ENCODE peak calls at places on chromosomes 2 and 18, in four cellular contexts. One of them, this sample, is unnamed.

GRCh38 chr2:128390256-128390990 is 71.8 kb upstream of the HS6ST1 start:
- DNase-seq in K562: no peak
- DNase-seq in H1: no peak
- DNase-seq in SK-N-SH: no peak
- DNase-seq in this sample: no peak

GRCh38 chr2:6337123-6337830 is 528.4 kb downstream of the CMPK2 start:
- DNase-seq in K562: no peak
- DNase-seq in H1: no peak
- DNase-seq in SK-N-SH: no peak
- DNase-seq in this sample: no peak

GRCh38 chr2:54814367-54815155 is 91.1 kb downstream of the EML6 start:
- DNase-seq in K562: no peak
- DNase-seq in H1: no peak
- DNase-seq in SK-N-SH: no peak
- DNase-seq in this sample: no peak

GRCh38 chr2:237533668-237534138 is 32.7 kb upstream of the PRLH start:
- DNase-seq in K562: no peak
- DNase-seq in H1: no peak
- DNase-seq in SK-N-SH: no peak
- DNase-seq in this sample: no peak

GRCh38 chr18:136433-136832 is 21.9 kb upstream of the USP14 start:
- DNase-seq in K562: peak
- DNase-seq in H1: no peak
- DNase-seq in SK-N-SH: peak
- DNase-seq in this sample: no peak

GRCh38 chr2:237128026-237128703 is 42.5 kb downstream of the COPS8 start:
- DNase-seq in K562: no peak
- DNase-seq in H1: no peak
- DNase-seq in SK-N-SH: peak
- DNase-seq in this sample: peak

GRCh38 chr2:200763422-200763821 is 48.3 kb upstream of the BZW1 start:
- DNase-seq in K562: no peak
- DNase-seq in H1: no peak
- DNase-seq in SK-N-SH: no peak
- DNase-seq in this sample: no peak

GRCh38 chr2:150042844-150043503 is 444.5 kb downstream of the RND3 start:
- DNase-seq in K562: no peak
- DNase-seq in H1: no peak
- DNase-seq in SK-N-SH: no peak
- DNase-seq in this sample: no peak

GRCh38 chr2:70748002-70748779 is 19.8 kb downstream of the ADD2 start:
- DNase-seq in K562: no peak
- DNase-seq in H1: peak
- DNase-seq in SK-N-SH: no peak
- DNase-seq in this sample: no peak

GRCh38 chr2:65231892-65232477 is 4.4 kb downstream of the ACTR2 start:
- DNase-seq in K562: peak
- DNase-seq in H1: no peak
- DNase-seq in SK-N-SH: no peak
- DNase-seq in this sample: no peak

GRCh38 chr18:26327062-26327461 is 100.8 kb downstream of the TAF4B start:
- DNase-seq in K562: no peak
- DNase-seq in H1: no peak
- DNase-seq in SK-N-SH: no peak
- DNase-seq in this sample: no peak

GRCh38 chr2:241010531-241011295 is 12.3 kb downstream of the SNED1 start:
- DNase-seq in K562: no peak
- DNase-seq in H1: no peak
- DNase-seq in SK-N-SH: peak
- DNase-seq in this sample: no peak

GRCh38 chr18:43380098-43380672 is 102.9 kb upstream of the SYT4 start:
- DNase-seq in K562: no peak
- DNase-seq in H1: no peak
- DNase-seq in SK-N-SH: no peak
- DNase-seq in this sample: no peak

GRCh38 chr2:99863236-99863913 is 279.0 kb downstream of the AFF3 start:
- DNase-seq in K562: no peak
- DNase-seq in H1: no peak
- DNase-seq in SK-N-SH: no peak
- DNase-seq in this sample: no peak

GRCh38 chr2:178404380-178404767 is 46.6 kb downstream of the PRKRA start:
- DNase-seq in K562: peak
- DNase-seq in H1: no peak
- DNase-seq in SK-N-SH: no peak
- DNase-seq in this sample: no peak

GRCh38 chr2:222319576-222320440 is 21.0 kb upstream of the PAX3 start:
- DNase-seq in K562: no peak
- DNase-seq in H1: peak
- DNase-seq in SK-N-SH: peak
- DNase-seq in this sample: peak

GRCh38 chr2:111168528-111168929 is 47.8 kb downstream of the BCL2L11 start:
- DNase-seq in K562: peak
- DNase-seq in H1: no peak
- DNase-seq in SK-N-SH: no peak
- DNase-seq in this sample: no peak

GRCh38 chr2:51006641-51007040 is 25.3 kb downstream of the NRXN1 start:
- DNase-seq in K562: no peak
- DNase-seq in H1: no peak
- DNase-seq in SK-N-SH: no peak
- DNase-seq in this sample: no peak

GRCh38 chr2:51000849-51001617 is 30.9 kb downstream of the NRXN1 start:
- DNase-seq in K562: no peak
- DNase-seq in H1: no peak
- DNase-seq in SK-N-SH: no peak
- DNase-seq in this sample: no peak

GRCh38 chr2:51003345-51004192 is 28.4 kb downstream of the NRXN1 start:
- DNase-seq in K562: no peak
- DNase-seq in H1: no peak
- DNase-seq in SK-N-SH: no peak
- DNase-seq in this sample: no peak
- TF ChIP-seq MAX in K562: no peak
- TF ChIP-seq MAX in H1: no peak
- TF ChIP-seq MAX in SK-N-SH: no peak
- TF ChIP-seq MAX in this sample: no peak

GRCh38 chr18:9563326-9563725 is 51.0 kb downstream of the PPP4R1 start:
- DNase-seq in K562: no peak
- DNase-seq in H1: no peak
- DNase-seq in SK-N-SH: no peak
- DNase-seq in this sample: no peak

GRCh38 chr18:9559253-9559652 is 55.1 kb downstream of the PPP4R1 start:
- DNase-seq in K562: no peak
- DNase-seq in H1: no peak
- DNase-seq in SK-N-SH: no peak
- DNase-seq in this sample: no peak

GRCh38 chr18:9561774-9562173 is 52.6 kb downstream of the PPP4R1 start:
- DNase-seq in K562: no peak
- DNase-seq in H1: no peak
- DNase-seq in SK-N-SH: no peak
- DNase-seq in this sample: no peak

GRCh38 chr18:9565407-9565806 is 49.0 kb downstream of the PPP4R1 start:
- DNase-seq in K562: no peak
- DNase-seq in H1: no peak
- DNase-seq in SK-N-SH: no peak
- DNase-seq in this sample: no peak

GRCh38 chr18:9562584-9562983 is 51.8 kb downstream of the PPP4R1 start:
- DNase-seq in K562: no peak
- DNase-seq in H1: no peak
- DNase-seq in SK-N-SH: no peak
- DNase-seq in this sample: no peak
- TF ChIP-seq TEAD4 in K562: no peak
- TF ChIP-seq TEAD4 in H1: no peak
- TF ChIP-seq TEAD4 in SK-N-SH: no peak
- TF ChIP-seq TEAD4 in this sample: no peak

GRCh38 chr2:63841254-63842022 is at the start of gene UGP2:
- DNase-seq in K562: peak
- DNase-seq in H1: peak
- DNase-seq in SK-N-SH: peak
- DNase-seq in this sample: peak

GRCh38 chr2:63843791-63844190 is 2.1 kb downstream of the UGP2 start:
- DNase-seq in K562: no peak
- DNase-seq in H1: no peak
- DNase-seq in SK-N-SH: no peak
- DNase-seq in this sample: no peak

GRCh38 chr2:63843093-63843492 is 1.4 kb downstream of the UGP2 start:
- DNase-seq in K562: no peak
- DNase-seq in H1: no peak
- DNase-seq in SK-N-SH: no peak
- DNase-seq in this sample: no peak

GRCh38 chr2:63840785-63841253 is 877 bp upstream of the UGP2 start:
- DNase-seq in K562: peak
- DNase-seq in H1: peak
- DNase-seq in SK-N-SH: peak
- DNase-seq in this sample: peak

DNA sequence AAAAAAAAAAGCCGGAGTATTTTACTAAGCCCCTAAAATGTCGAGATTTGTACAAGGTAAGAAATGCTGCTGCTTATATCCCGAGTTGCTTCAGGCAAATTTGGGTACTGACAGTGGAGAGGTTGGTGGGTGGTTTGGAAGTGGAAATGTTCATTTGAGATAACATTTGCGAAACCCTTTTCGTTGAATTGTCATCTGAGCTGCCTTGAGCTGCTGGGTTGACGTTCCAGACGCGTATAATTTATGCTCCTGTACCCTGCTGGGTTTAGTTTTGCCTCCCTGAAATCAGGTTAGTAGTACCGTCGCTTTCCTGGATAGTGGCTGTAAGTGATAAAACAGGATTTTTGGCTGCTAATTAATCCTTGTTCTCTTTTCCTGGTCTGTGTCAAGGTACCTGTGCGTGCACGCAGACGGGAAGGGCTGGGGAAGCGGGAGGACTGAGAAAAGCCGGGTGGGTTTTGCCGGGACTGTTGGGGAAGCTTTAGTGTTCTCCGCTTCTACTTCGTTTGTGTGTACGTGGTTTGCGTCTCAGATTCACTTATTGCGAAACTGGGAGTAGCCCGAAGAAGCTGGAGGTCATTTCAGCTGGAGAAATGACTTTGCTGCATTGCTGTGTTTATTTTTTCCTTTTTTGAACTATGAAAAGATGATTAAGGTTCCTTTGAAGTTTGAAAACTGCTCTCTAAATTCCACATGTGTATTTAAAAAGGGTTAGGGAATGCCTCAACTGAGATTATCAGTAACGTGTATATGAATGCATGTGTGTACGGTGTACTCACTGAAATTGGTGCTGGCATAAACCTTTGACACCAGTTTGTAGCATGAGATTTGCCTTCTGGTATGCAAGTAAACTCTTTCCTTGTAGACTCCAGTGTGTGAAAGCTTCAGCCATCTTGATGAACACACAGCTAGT is 709 bp downstream of the UGP2 start:
- DNase-seq in K562: peak
- DNase-seq in H1: no peak
- DNase-seq in SK-N-SH: peak
- DNase-seq in this sample: no peak
- TF ChIP-seq MAX in K562: no peak
- TF ChIP-seq MAX in H1: no peak
- TF ChIP-seq MAX in SK-N-SH: no peak
- TF ChIP-seq MAX in this sample: no peak

GRCh38 chr2:74481432-74481831 is 1.4 kb downstream of the CCDC142 start:
- DNase-seq in K562: no peak
- DNase-seq in H1: no peak
- DNase-seq in SK-N-SH: no peak
- DNase-seq in this sample: no peak

GRCh38 chr2:74486141-74486540 is 3.3 kb downstream of the TTC31 start:
- DNase-seq in K562: no peak
- DNase-seq in H1: no peak
- DNase-seq in SK-N-SH: no peak
- DNase-seq in this sample: no peak

GRCh38 chr2:74482801-74483674 is at the start of the genes CCDC142 and TTC31:
- DNase-seq in K562: peak
- DNase-seq in H1: peak
- DNase-seq in SK-N-SH: peak
- DNase-seq in this sample: peak

DNA sequence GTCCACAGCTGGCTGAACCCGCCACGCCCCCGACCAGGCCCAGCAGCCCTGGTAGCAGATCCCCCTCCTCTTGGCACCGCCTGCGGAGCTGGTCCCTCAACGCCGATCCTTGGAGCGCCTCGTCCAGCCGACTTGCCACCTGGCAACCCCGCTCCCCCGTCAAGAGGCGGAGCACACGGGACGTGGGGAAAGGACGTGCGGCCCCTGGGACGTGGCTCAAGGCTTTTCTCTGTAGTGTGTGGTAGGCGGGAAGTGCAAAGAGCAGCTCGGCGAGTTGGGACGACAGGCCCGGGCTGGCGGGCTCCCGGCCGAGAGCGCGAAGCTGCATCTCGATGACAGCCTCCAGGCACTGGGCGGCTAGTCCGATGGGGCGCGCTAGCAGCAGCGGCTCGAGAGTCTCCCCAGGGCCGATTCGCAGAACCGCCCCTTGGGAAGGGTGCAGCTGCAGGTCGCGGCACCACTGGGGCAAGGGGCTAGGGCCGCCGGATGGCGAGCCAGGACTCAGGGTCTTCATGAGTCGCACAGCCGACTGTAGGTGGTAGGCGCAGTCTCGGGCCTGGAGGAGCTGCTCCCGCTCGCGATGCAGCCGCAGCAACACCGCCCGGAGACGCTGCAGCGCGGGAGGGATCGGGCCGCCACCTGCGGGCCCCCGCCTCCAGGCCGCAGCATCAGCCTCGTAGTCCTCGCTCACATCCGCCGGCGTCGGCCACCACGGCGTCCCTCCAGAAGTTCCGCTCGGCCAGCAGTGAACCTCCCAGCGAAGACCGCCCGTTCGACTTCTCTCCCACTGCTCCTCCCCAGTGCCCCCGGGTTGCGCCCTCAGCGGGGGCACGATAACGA is 617 bp downstream of the CCDC142 start:
- DNase-seq in K562: peak
- DNase-seq in H1: peak
- DNase-seq in SK-N-SH: peak
- DNase-seq in this sample: peak
- TF ChIP-seq TEAD4 in K562: no peak
- TF ChIP-seq TEAD4 in H1: no peak
- TF ChIP-seq TEAD4 in SK-N-SH: no peak
- TF ChIP-seq TEAD4 in this sample: no peak